ENCODE peak calls at places on chromosomes 13 and 19, in five cellular contexts. E is lower leg skin, J is stomach, L is mucosa of descending colon, M is psoas muscle. O is an unnamed sample.

GRCh38 chr13:73849292-73849691 is 284.9 kb downstream of the KLF12 start:
- DNase-seq in L (no peak), M (no peak), J (no peak), E (no peak), O (no peak)

GRCh38 chr19:22491746-22492145 is 69.6 kb upstream of the ZNF98 start:
- DNase-seq in M (no peak), E (peak), J (no peak), L (no peak), O (no peak)

GRCh38 chr13:95523598-95523997 is 28.9 kb upstream of the CLDN10 start:
- DNase-seq in E (no peak), M (no peak), J (no peak), L (no peak), O (no peak)

GRCh38 chr19:4327252-4327876 is 11.3 kb downstream of the STAP2 start:
- DNase-seq in J (peak), E (peak), L (peak), M (peak), O (peak)

GRCh38 chr13:48583859-48584311 is 51.0 kb upstream of the RCBTB2 start:
- DNase-seq in M (no peak), L (no peak), J (no peak), E (no peak), O (no peak)

GRCh38 chr19:16985403-16985802 is 41.2 kb downstream of the CPAMD8 start:
- DNase-seq in E (no peak), M (no peak), J (no peak), L (no peak), O (no peak)

GRCh38 chr13:24071423-24072075 is 89.0 kb upstream of the SPATA13 start:
- DNase-seq in L (no peak), E (no peak), M (no peak), J (no peak), O (no peak)

GRCh38 chr19:799076-799881 is 2.0 kb downstream of the PTBP1 start:
- DNase-seq in J (no peak), L (peak), M (peak), E (no peak), O (no peak)

GRCh38 chr19:2491130-2491801 is 15.3 kb downstream of the GADD45B start:
- DNase-seq in L (peak), M (peak), J (peak), E (peak), O (no peak)

GRCh38 chr19:44889830-44890365 is 1.2 kb upstream of the TOMM40 start:
- DNase-seq in E (no peak), M (no peak), L (no peak), J (no peak), O (no peak)

GRCh38 chr13:89660752-89661151 is 1686.7 kb upstream of the MIR17HG start:
- DNase-seq in L (no peak), E (no peak), M (no peak), J (no peak), O (no peak)
- TF ChIP-seq CTCF in L (no peak), E (no peak), M (no peak), J (no peak), O (no peak)

GRCh38 chr13:37094840-37095239 is 10.6 kb downstream of the CSNK1A1L start:
- DNase-seq in L (no peak), E (no peak), M (no peak), J (no peak), O (no peak)

GRCh38 chr13:37085656-37086055 is 19.8 kb downstream of the CSNK1A1L start:
- DNase-seq in E (no peak), L (no peak), M (no peak), J (no peak), O (no peak)

GRCh38 chr13:37089495-37089894 is 16.0 kb downstream of the CSNK1A1L start:
- DNase-seq in E (no peak), M (no peak), L (no peak), J (no peak), O (no peak)

GRCh38 chr13:37090912-37091311 is 14.6 kb downstream of the CSNK1A1L start:
- DNase-seq in M (no peak), E (no peak), L (no peak), J (no peak), O (no peak)
- TF ChIP-seq CTCF in M (no peak), E (no peak), L (no peak), J (no peak), O (no peak)

GRCh38 chr13:110089100-110089499 is 217.9 kb downstream of the COL4A1 start:
- DNase-seq in L (no peak), J (no peak), E (no peak), M (no peak), O (no peak)

GRCh38 chr13:110092869-110093268 is 214.1 kb downstream of the COL4A1 start:
- DNase-seq in E (no peak), L (no peak), J (no peak), M (no peak), O (no peak)

GRCh38 chr13:110089815-110090214 is 217.1 kb downstream of the COL4A1 start:
- DNase-seq in E (no peak), L (no peak), M (no peak), J (no peak), O (no peak)
- TF ChIP-seq CTCF in E (no peak), L (no peak), M (peak), J (no peak), O (no peak)

GRCh38 chr13:36606060-36606459 is 67.8 kb upstream of the SERTM1 start:
- DNase-seq in M (no peak), L (no peak), J (no peak), E (no peak), O (no peak)
- TF ChIP-seq CTCF in M (no peak), L (no peak), J (no peak), E (no peak), O (no peak)

GRCh38 chr19:55642153-55643002 is 1.1 kb upstream of the ZNF581 start:
- DNase-seq in M (no peak), J (peak), L (peak), E (no peak), O (no peak)

GRCh38 chr19:55641376-55642152 is 762 bp downstream of the ZNF580 start:
- DNase-seq in L (no peak), M (no peak), J (no peak), E (no peak), O (no peak)

GRCh38 chr19:55640577-55641375 is at the start of gene ZNF580:
- DNase-seq in M (peak), E (peak), J (peak), L (peak), O (peak)

GRCh38 chr19:55638864-55639359 is 1.9 kb upstream of the ZNF580 start:
- DNase-seq in L (peak), M (peak), E (peak), J (no peak), O (no peak)

GRCh38 chr19:55640043-55640576 is 692 bp upstream of the ZNF580 start:
- DNase-seq in E (no peak), L (peak), M (peak), J (peak), O (peak)
- TF ChIP-seq CTCF in E (no peak), L (no peak), M (peak), J (no peak), O (peak)

O was measured in natural killer cell.